ENCODE peak calls at places on chromosomes 2 and 18, in six cellular contexts. Y, X, G, U, C and M are unnamed samples. For H3K36me3, the result is how much of the 10 kb centered on the place peaks cover.

GRCh38 chr18:23964282-23965238 is 50.0 kb upstream of the TTC39C start:
- DNase-seq in Y (no peak), X (no peak), G (no peak), U (no peak), C (peak), M (no peak)

GRCh38 chr2:106159867-106160785 is 34.0 kb downstream of the UXS1 start:
- DNase-seq in Y (no peak), X (no peak), G (no peak), U (no peak), C (peak), M (no peak)

GRCh38 chr2:222993920-222994650 is 57.9 kb upstream of the KCNE4 start:
- DNase-seq in Y (peak), X (peak), G (no peak), U (peak), C (no peak), M (no peak)

GRCh38 chr2:233977296-233977837 is 60.2 kb downstream of the TRPM8 start:
- DNase-seq in Y (no peak), X (no peak), G (no peak), U (no peak), C (no peak), M (no peak)

GRCh38 chr2:200040251-200040650 is 84.9 kb downstream of the MAIP1 start:
- DNase-seq in Y (no peak), X (no peak), G (no peak), U (peak), C (no peak), M (no peak)

GRCh38 chr2:12202301-12202700 is 455.9 kb downstream of the LPIN1 start:
- DNase-seq in Y (no peak), X (no peak), G (no peak), U (peak), C (no peak), M (no peak)

GRCh38 chr18:48831113-48831759 is 119.5 kb downstream of the SMAD7 start:
- DNase-seq in Y (peak), X (peak), G (no peak), U (no peak), C (no peak), M (no peak)

GRCh38 chr2:218396688-218397501 is 2.8 kb upstream of the CTDSP1 start:
- DNase-seq in Y (peak), X (peak), G (peak), U (peak), C (peak), M (no peak)

GRCh38 chr18:25103468-25104155 is 248.4 kb downstream of the ZNF521 start:
- DNase-seq in Y (no peak), X (no peak), G (no peak), U (no peak), C (no peak), M (no peak)

GRCh38 chr18:68660355-68661183 is 54.3 kb downstream of the TMX3 start:
- DNase-seq in Y (no peak), X (no peak), G (no peak), U (peak), C (no peak), M (no peak)

GRCh38 chr2:173132531-173132930 is 56.9 kb downstream of the MAP3K20 start:
- DNase-seq in Y (no peak), X (no peak), G (no peak), U (no peak), C (no peak), M (no peak)

GRCh38 chr2:176097820-176098365 is 1.7 kb upstream of the HOXD12 start:
- DNase-seq in Y (no peak), X (no peak), G (no peak), U (no peak), C (no peak), M (no peak)

GRCh38 chr2:201116959-201117734 is 1.2 kb downstream of the CFLAR start:
- DNase-seq in Y (peak), X (peak), G (peak), U (peak), C (no peak), M (no peak)

GRCh38 chr2:46171441-46171953 is 125.7 kb upstream of the EPAS1 start:
- DNase-seq in Y (no peak), X (no peak), G (peak), U (peak), C (no peak), M (no peak)

GRCh38 chr2:40592223-40592622 is 140.3 kb upstream of the SLC8A1 start:
- DNase-seq in Y (no peak), X (no peak), G (no peak), U (no peak), C (no peak), M (no peak)

GRCh38 chr18:65435529-65435928 is 315.3 kb upstream of the CDH7 start:
- DNase-seq in Y (no peak), X (no peak), G (no peak), U (no peak), C (no peak), M (no peak)

GRCh38 chr18:59649575-59649974 is 47.6 kb downstream of the CCBE1 start:
- DNase-seq in Y (no peak), X (no peak), G (no peak), U (no peak), C (no peak), M (no peak)

GRCh38 chr2:118078734-118079133 is 9.5 kb upstream of the INSIG2 start:
- DNase-seq in Y (no peak), X (no peak), G (peak), U (no peak), C (no peak), M (no peak)

GRCh38 chr2:28616618-28617017 is 120.8 kb downstream of the PLB1 start:
- DNase-seq in Y (no peak), X (no peak), G (no peak), U (no peak), C (no peak), M (no peak)

GRCh38 chr18:2736823-2737222 is 81.3 kb downstream of the SMCHD1 start:
- DNase-seq in Y (no peak), X (no peak), G (no peak), U (no peak), C (no peak), M (no peak)
- H3K36me3 ChIP-seq in Y (half or more), X (under half), G (under half), U (under half), C (half or more), M (under half)

DNA sequence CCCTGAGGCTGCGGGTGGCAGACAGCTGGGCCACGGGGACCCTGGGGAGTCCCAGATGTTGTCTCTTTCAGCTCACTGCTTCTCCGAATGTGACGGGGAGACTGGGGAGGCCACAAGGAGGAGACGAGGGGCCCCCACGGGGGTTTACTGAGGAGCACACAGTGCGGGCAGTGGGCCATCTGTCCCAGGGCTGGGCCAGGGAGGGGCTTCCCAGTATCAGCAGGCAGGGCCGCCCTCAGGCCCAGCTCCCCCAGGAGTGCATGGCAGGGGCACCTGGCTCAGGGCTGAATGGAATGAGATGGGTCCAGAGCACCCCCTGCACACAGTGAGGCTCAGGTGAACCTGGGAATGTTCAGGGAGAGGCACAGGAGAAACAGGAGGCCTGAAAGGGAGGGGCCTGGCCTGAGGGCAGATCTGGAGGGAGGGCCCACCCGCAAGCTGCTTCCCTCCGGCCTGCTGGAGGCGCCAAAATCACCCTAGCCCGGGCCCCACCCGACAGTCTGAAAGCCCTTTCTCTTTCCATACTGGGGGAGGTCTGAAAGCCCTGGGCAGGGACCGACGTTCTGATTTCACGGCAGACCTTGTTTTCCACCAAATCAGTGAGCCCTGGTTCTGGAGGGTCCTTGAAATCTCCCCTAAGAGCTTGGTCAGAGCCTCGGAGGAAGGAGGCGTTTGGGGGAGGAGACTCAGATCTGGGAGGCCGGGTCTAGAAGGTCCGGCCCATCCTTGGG is 35.5 kb upstream of the PTMA start:
- DNase-seq in Y (peak), X (peak), G (peak), U (no peak), C (no peak), M (no peak)
- H3K27ac ChIP-seq in Y (peak), X (peak), G (peak), U (peak), C (no peak), M (no peak)

DNA sequence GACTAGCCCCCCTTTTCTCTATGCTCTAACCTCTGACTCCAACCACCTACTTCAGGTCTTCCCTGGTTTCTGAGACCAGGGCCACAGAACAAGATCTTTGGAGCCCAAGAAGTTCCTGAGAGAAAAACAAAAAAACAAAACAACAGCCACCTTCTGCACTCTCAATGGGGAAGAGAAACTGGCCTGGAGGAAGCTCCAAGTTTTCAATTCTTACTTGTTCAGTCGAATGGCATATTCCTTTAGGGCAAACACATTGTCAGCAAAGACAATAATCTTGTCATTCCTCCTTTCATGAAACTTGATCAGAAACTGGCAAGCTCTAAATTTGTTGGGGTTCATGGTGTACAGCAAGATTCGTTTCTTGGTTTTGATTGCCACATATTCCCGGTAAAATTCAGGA is 15.0 kb downstream of the ERCC3 start:
- DNase-seq in Y (no peak), X (no peak), G (no peak), U (no peak), C (no peak), M (no peak)
- H3K36me3 ChIP-seq in Y (half or more), X (under half), G (half or more), U (under half), C (half or more), M (under half)

GRCh38 chr18:35880788-35881455 is 91.6 kb upstream of the RMP24 start:
- DNase-seq in Y (no peak), X (no peak), G (no peak), U (no peak), C (no peak), M (no peak)
- H3K27ac ChIP-seq in Y (no peak), X (no peak), G (no peak), U (no peak), C (no peak), M (no peak)

GRCh38 chr2:7498927-7499489 is 581.8 kb downstream of the RNF144A start:
- DNase-seq in Y (no peak), X (no peak), G (no peak), U (no peak), C (no peak), M (no peak)
- H3K36me3 ChIP-seq in Y (under half), X (under half), G (under half), U (under half), C (under half), M (under half)

GRCh38 chr2:165369131-165369935 is 100.2 kb upstream of the CSRNP3 start:
- DNase-seq in Y (no peak), X (no peak), G (no peak), U (peak), C (no peak), M (peak)
- H3K27ac ChIP-seq in Y (no peak), X (no peak), G (no peak), U (no peak), C (no peak), M (no peak)

GRCh38 chr2:17684008-17684407 is 69.6 kb downstream of the SMC6 start:
- DNase-seq in Y (no peak), X (no peak), G (no peak), U (no peak), C (no peak), M (no peak)
- H3K36me3 ChIP-seq in Y (half or more), X (under half), G (under half), U (under half), C (under half), M (under half)